ENCODE peak calls at places on chromosomes 12 and 14, in four cellular contexts. V is fibroblast of the aortic adventitia, S is fibroblast of pulmonary artery, Q is T-helper 2 cell. U is an unnamed sample.

GRCh38 chr12:88067301-88067700 is 38.1 kb upstream of the C12orf50 start:
- DNase-seq in Q (no peak), V (no peak), S (peak), U (no peak)

GRCh38 chr12:46368684-46369083 is 3.9 kb downstream of the SLC38A2 start:
- DNase-seq in S (peak), V (peak), Q (no peak), U (no peak)

GRCh38 chr14:22597771-22598098 is 365 bp upstream of the ABHD4 start:
- DNase-seq in V (no peak), Q (no peak), S (no peak), U (no peak)

GRCh38 chr14:96167224-96168148 is 37.2 kb upstream of the BDKRB2 start:
- DNase-seq in Q (no peak), S (peak), V (peak), U (peak)

GRCh38 chr12:97984951-97985350 is 522.3 kb downstream of the RMST start:
- DNase-seq in V (no peak), Q (no peak), S (no peak), U (no peak)

GRCh38 chr14:89826581-89826980 is 127.9 kb downstream of the EFCAB11 start:
- DNase-seq in Q (no peak), S (no peak), V (no peak), U (peak)

GRCh38 chr12:110245278-110245868 is 35.7 kb upstream of the ATP2A2 start:
- DNase-seq in S (no peak), Q (peak), V (no peak), U (no peak)

GRCh38 chr12:8991371-8992085 is 2.2 kb downstream of the KLRG1 start:
- DNase-seq in Q (no peak), S (no peak), V (no peak), U (no peak)

GRCh38 chr12:104742551-104742961 is 215.5 kb downstream of the SLC41A2 start:
- DNase-seq in V (no peak), S (no peak), Q (no peak), U (peak)

GRCh38 chr12:15855646-15856045 is 26.5 kb upstream of the STRAP start:
- DNase-seq in Q (no peak), V (peak), S (peak), U (peak)

GRCh38 chr14:72883963-72884362 is 9.9 kb downstream of the DPF3 start:
- DNase-seq in S (peak), Q (no peak), V (peak), U (peak)

GRCh38 chr12:94187351-94187750 is 39.0 kb downstream of the PLXNC1 start:
- DNase-seq in S (no peak), Q (no peak), V (no peak), U (peak)

U was measured in astrocyte of the hippocampus.